ENCODE peak calls at places on chromosomes 7 and 10, in seven cellular contexts. One of them, this sample, is unnamed.

GRCh38 chr7:85025312-85025756 is 161.5 kb downstream of the SEMA3D start:
- DNase-seq in activated naive CD4-positive, alpha-beta T cell treated with anti-CD3 and anti-CD28 coated beads, Interleukin-2, amount 10 ng/mL, durations not matched to agents 7 days and 5 days: no peak
- DNase-seq in AG04450: no peak
- DNase-seq in CD4-positive, CD25-positive, alpha-beta regulatory T cell: no peak
- DNase-seq in HFFc6: no peak
- DNase-seq in psoas muscle: no peak
- DNase-seq in neural crest cell: no peak
- DNase-seq in this sample: no peak

GRCh38 chr7:87474533-87475358 is 734 bp downstream of the ABCB4 start:
- DNase-seq in CD4-positive, CD25-positive, alpha-beta regulatory T cell: no peak
- DNase-seq in psoas muscle: no peak
- DNase-seq in neural crest cell: peak
- DNase-seq in AG04450: no peak
- DNase-seq in HFFc6: peak
- DNase-seq in activated naive CD4-positive, alpha-beta T cell treated with anti-CD3 and anti-CD28 coated beads, Interleukin-2, amount 10 ng/mL, durations not matched to agents 7 days and 5 days: no peak
- DNase-seq in this sample: peak

GRCh38 chr7:90749774-90750173 is 153.7 kb downstream of the CDK14 start:
- DNase-seq in AG04450: no peak
- DNase-seq in HFFc6: peak
- DNase-seq in neural crest cell: no peak
- DNase-seq in activated naive CD4-positive, alpha-beta T cell treated with anti-CD3 and anti-CD28 coated beads, Interleukin-2, amount 10 ng/mL, durations not matched to agents 7 days and 5 days: no peak
- DNase-seq in psoas muscle: no peak
- DNase-seq in CD4-positive, CD25-positive, alpha-beta regulatory T cell: no peak
- DNase-seq in this sample: peak

GRCh38 chr7:73830872-73831655 is at the start of gene CLDN4:
- DNase-seq in CD4-positive, CD25-positive, alpha-beta regulatory T cell: no peak
- DNase-seq in AG04450: no peak
- DNase-seq in neural crest cell: no peak
- DNase-seq in HFFc6: no peak
- DNase-seq in activated naive CD4-positive, alpha-beta T cell treated with anti-CD3 and anti-CD28 coated beads, Interleukin-2, amount 10 ng/mL, durations not matched to agents 7 days and 5 days: no peak
- DNase-seq in psoas muscle: no peak
- DNase-seq in this sample: peak

GRCh38 chr10:18104223-18104872 is 35.9 kb upstream of the CACNB2 start:
- DNase-seq in psoas muscle: peak
- DNase-seq in CD4-positive, CD25-positive, alpha-beta regulatory T cell: peak
- DNase-seq in neural crest cell: peak
- DNase-seq in HFFc6: peak
- DNase-seq in AG04450: no peak
- DNase-seq in activated naive CD4-positive, alpha-beta T cell treated with anti-CD3 and anti-CD28 coated beads, Interleukin-2, amount 10 ng/mL, durations not matched to agents 7 days and 5 days: peak
- DNase-seq in this sample: peak

GRCh38 chr10:73932625-73933112 is 21.7 kb downstream of the PLAU start:
- DNase-seq in AG04450: no peak
- DNase-seq in HFFc6: no peak
- DNase-seq in psoas muscle: no peak
- DNase-seq in CD4-positive, CD25-positive, alpha-beta regulatory T cell: no peak
- DNase-seq in neural crest cell: no peak
- DNase-seq in activated naive CD4-positive, alpha-beta T cell treated with anti-CD3 and anti-CD28 coated beads, Interleukin-2, amount 10 ng/mL, durations not matched to agents 7 days and 5 days: no peak
- DNase-seq in this sample: no peak

GRCh38 chr10:130812381-130813148 is 499.0 kb downstream of the TCERG1L start:
- DNase-seq in AG04450: no peak
- DNase-seq in neural crest cell: no peak
- DNase-seq in HFFc6: no peak
- DNase-seq in CD4-positive, CD25-positive, alpha-beta regulatory T cell: no peak
- DNase-seq in activated naive CD4-positive, alpha-beta T cell treated with anti-CD3 and anti-CD28 coated beads, Interleukin-2, amount 10 ng/mL, durations not matched to agents 7 days and 5 days: no peak
- DNase-seq in psoas muscle: no peak
- DNase-seq in this sample: no peak

GRCh38 chr10:46197050-46197449 is 89.7 kb upstream of the ANTXRL start:
- DNase-seq in psoas muscle: no peak
- DNase-seq in CD4-positive, CD25-positive, alpha-beta regulatory T cell: no peak
- DNase-seq in activated naive CD4-positive, alpha-beta T cell treated with anti-CD3 and anti-CD28 coated beads, Interleukin-2, amount 10 ng/mL, durations not matched to agents 7 days and 5 days: no peak
- DNase-seq in HFFc6: no peak
- DNase-seq in AG04450: no peak
- DNase-seq in neural crest cell: no peak
- DNase-seq in this sample: no peak

GRCh38 chr10:64396105-64396504 is 874.9 kb downstream of the REEP3 start:
- DNase-seq in CD4-positive, CD25-positive, alpha-beta regulatory T cell: no peak
- DNase-seq in neural crest cell: no peak
- DNase-seq in psoas muscle: no peak
- DNase-seq in HFFc6: peak
- DNase-seq in activated naive CD4-positive, alpha-beta T cell treated with anti-CD3 and anti-CD28 coated beads, Interleukin-2, amount 10 ng/mL, durations not matched to agents 7 days and 5 days: no peak
- DNase-seq in AG04450: peak
- DNase-seq in this sample: no peak

GRCh38 chr7:158993591-158993990 is 137.2 kb downstream of the DYNC2I1 start:
- DNase-seq in neural crest cell: no peak
- DNase-seq in HFFc6: no peak
- DNase-seq in CD4-positive, CD25-positive, alpha-beta regulatory T cell: no peak
- DNase-seq in AG04450: no peak
- DNase-seq in activated naive CD4-positive, alpha-beta T cell treated with anti-CD3 and anti-CD28 coated beads, Interleukin-2, amount 10 ng/mL, durations not matched to agents 7 days and 5 days: no peak
- DNase-seq in psoas muscle: no peak
- DNase-seq in this sample: no peak

GRCh38 chr10:55098452-55098851 is 297.4 kb upstream of the PCDH15 start:
- DNase-seq in CD4-positive, CD25-positive, alpha-beta regulatory T cell: no peak
- DNase-seq in neural crest cell: no peak
- DNase-seq in psoas muscle: no peak
- DNase-seq in AG04450: no peak
- DNase-seq in activated naive CD4-positive, alpha-beta T cell treated with anti-CD3 and anti-CD28 coated beads, Interleukin-2, amount 10 ng/mL, durations not matched to agents 7 days and 5 days: no peak
- DNase-seq in HFFc6: no peak
- DNase-seq in this sample: no peak

GRCh38 chr7:140229591-140230516 is 53.1 kb upstream of the KDM7A start:
- DNase-seq in activated naive CD4-positive, alpha-beta T cell treated with anti-CD3 and anti-CD28 coated beads, Interleukin-2, amount 10 ng/mL, durations not matched to agents 7 days and 5 days: peak
- DNase-seq in AG04450: no peak
- DNase-seq in psoas muscle: no peak
- DNase-seq in neural crest cell: peak
- DNase-seq in CD4-positive, CD25-positive, alpha-beta regulatory T cell: peak
- DNase-seq in HFFc6: no peak
- DNase-seq in this sample: peak

GRCh38 chr10:70925377-70926214 is 37.2 kb upstream of the PCBD1 start:
- DNase-seq in HFFc6: no peak
- DNase-seq in psoas muscle: peak
- DNase-seq in AG04450: no peak
- DNase-seq in neural crest cell: peak
- DNase-seq in activated naive CD4-positive, alpha-beta T cell treated with anti-CD3 and anti-CD28 coated beads, Interleukin-2, amount 10 ng/mL, durations not matched to agents 7 days and 5 days: peak
- DNase-seq in CD4-positive, CD25-positive, alpha-beta regulatory T cell: peak
- DNase-seq in this sample: peak

GRCh38 chr7:151762501-151763245 is 114.2 kb downstream of the PRKAG2 start:
- DNase-seq in AG04450: no peak
- DNase-seq in HFFc6: no peak
- DNase-seq in CD4-positive, CD25-positive, alpha-beta regulatory T cell: no peak
- DNase-seq in psoas muscle: no peak
- DNase-seq in neural crest cell: no peak
- DNase-seq in activated naive CD4-positive, alpha-beta T cell treated with anti-CD3 and anti-CD28 coated beads, Interleukin-2, amount 10 ng/mL, durations not matched to agents 7 days and 5 days: no peak
- DNase-seq in this sample: no peak

GRCh38 chr7:132108553-132108952 is 467.7 kb downstream of the PLXNA4 start:
- DNase-seq in AG04450: no peak
- DNase-seq in neural crest cell: no peak
- DNase-seq in activated naive CD4-positive, alpha-beta T cell treated with anti-CD3 and anti-CD28 coated beads, Interleukin-2, amount 10 ng/mL, durations not matched to agents 7 days and 5 days: no peak
- DNase-seq in psoas muscle: no peak
- DNase-seq in CD4-positive, CD25-positive, alpha-beta regulatory T cell: no peak
- DNase-seq in HFFc6: no peak
- DNase-seq in this sample: peak

GRCh38 chr10:71659050-71659738 is 60.4 kb downstream of the C10orf105 start:
- DNase-seq in neural crest cell: no peak
- DNase-seq in HFFc6: no peak
- DNase-seq in activated naive CD4-positive, alpha-beta T cell treated with anti-CD3 and anti-CD28 coated beads, Interleukin-2, amount 10 ng/mL, durations not matched to agents 7 days and 5 days: no peak
- DNase-seq in CD4-positive, CD25-positive, alpha-beta regulatory T cell: no peak
- DNase-seq in AG04450: no peak
- DNase-seq in psoas muscle: no peak
- DNase-seq in this sample: no peak

GRCh38 chr10:1206601-1207000 is 150.4 kb downstream of the WDR37 start:
- DNase-seq in CD4-positive, CD25-positive, alpha-beta regulatory T cell: no peak
- DNase-seq in activated naive CD4-positive, alpha-beta T cell treated with anti-CD3 and anti-CD28 coated beads, Interleukin-2, amount 10 ng/mL, durations not matched to agents 7 days and 5 days: no peak
- DNase-seq in neural crest cell: no peak
- DNase-seq in HFFc6: no peak
- DNase-seq in psoas muscle: no peak
- DNase-seq in AG04450: no peak
- DNase-seq in this sample: no peak

GRCh38 chr10:120313715-120314114 is 143.3 kb upstream of the PLPP4 start:
- DNase-seq in psoas muscle: no peak
- DNase-seq in HFFc6: no peak
- DNase-seq in activated naive CD4-positive, alpha-beta T cell treated with anti-CD3 and anti-CD28 coated beads, Interleukin-2, amount 10 ng/mL, durations not matched to agents 7 days and 5 days: no peak
- DNase-seq in AG04450: no peak
- DNase-seq in CD4-positive, CD25-positive, alpha-beta regulatory T cell: no peak
- DNase-seq in neural crest cell: no peak
- DNase-seq in this sample: no peak

GRCh38 chr7:45080265-45080957 is 8.4 kb downstream of the NACAD start:
- DNase-seq in neural crest cell: no peak
- DNase-seq in psoas muscle: no peak
- DNase-seq in HFFc6: no peak
- DNase-seq in AG04450: no peak
- DNase-seq in CD4-positive, CD25-positive, alpha-beta regulatory T cell: no peak
- DNase-seq in activated naive CD4-positive, alpha-beta T cell treated with anti-CD3 and anti-CD28 coated beads, Interleukin-2, amount 10 ng/mL, durations not matched to agents 7 days and 5 days: peak
- DNase-seq in this sample: no peak

GRCh38 chr10:67386260-67386659 is 309.7 kb downstream of the CTNNA3 start:
- DNase-seq in AG04450: no peak
- DNase-seq in psoas muscle: no peak
- DNase-seq in CD4-positive, CD25-positive, alpha-beta regulatory T cell: no peak
- DNase-seq in neural crest cell: no peak
- DNase-seq in HFFc6: no peak
- DNase-seq in activated naive CD4-positive, alpha-beta T cell treated with anti-CD3 and anti-CD28 coated beads, Interleukin-2, amount 10 ng/mL, durations not matched to agents 7 days and 5 days: no peak
- DNase-seq in this sample: peak

GRCh38 chr7:12296051-12296570 is 85.0 kb downstream of the TMEM106B start:
- DNase-seq in neural crest cell: no peak
- DNase-seq in CD4-positive, CD25-positive, alpha-beta regulatory T cell: no peak
- DNase-seq in psoas muscle: no peak
- DNase-seq in HFFc6: no peak
- DNase-seq in activated naive CD4-positive, alpha-beta T cell treated with anti-CD3 and anti-CD28 coated beads, Interleukin-2, amount 10 ng/mL, durations not matched to agents 7 days and 5 days: no peak
- DNase-seq in AG04450: no peak
- DNase-seq in this sample: no peak

GRCh38 chr7:128914566-128915151 is 4.2 kb upstream of the KCP start:
- DNase-seq in activated naive CD4-positive, alpha-beta T cell treated with anti-CD3 and anti-CD28 coated beads, Interleukin-2, amount 10 ng/mL, durations not matched to agents 7 days and 5 days: peak
- DNase-seq in CD4-positive, CD25-positive, alpha-beta regulatory T cell: no peak
- DNase-seq in AG04450: no peak
- DNase-seq in psoas muscle: no peak
- DNase-seq in HFFc6: no peak
- DNase-seq in neural crest cell: no peak
- DNase-seq in this sample: no peak

GRCh38 chr7:141144921-141145629 is 71.2 kb downstream of the TMEM178B start:
- DNase-seq in activated naive CD4-positive, alpha-beta T cell treated with anti-CD3 and anti-CD28 coated beads, Interleukin-2, amount 10 ng/mL, durations not matched to agents 7 days and 5 days: no peak
- DNase-seq in HFFc6: peak
- DNase-seq in AG04450: no peak
- DNase-seq in neural crest cell: no peak
- DNase-seq in psoas muscle: no peak
- DNase-seq in CD4-positive, CD25-positive, alpha-beta regulatory T cell: no peak
- DNase-seq in this sample: no peak

GRCh38 chr7:50696810-50697582 is 85.7 kb downstream of the GRB10 start:
- DNase-seq in CD4-positive, CD25-positive, alpha-beta regulatory T cell: no peak
- DNase-seq in HFFc6: no peak
- DNase-seq in AG04450: no peak
- DNase-seq in neural crest cell: no peak
- DNase-seq in psoas muscle: no peak
- DNase-seq in activated naive CD4-positive, alpha-beta T cell treated with anti-CD3 and anti-CD28 coated beads, Interleukin-2, amount 10 ng/mL, durations not matched to agents 7 days and 5 days: peak
- DNase-seq in this sample: no peak

GRCh38 chr7:28754027-28754426 is 204.1 kb downstream of the TRIL start:
- DNase-seq in neural crest cell: peak
- DNase-seq in CD4-positive, CD25-positive, alpha-beta regulatory T cell: no peak
- DNase-seq in AG04450: no peak
- DNase-seq in psoas muscle: no peak
- DNase-seq in HFFc6: peak
- DNase-seq in activated naive CD4-positive, alpha-beta T cell treated with anti-CD3 and anti-CD28 coated beads, Interleukin-2, amount 10 ng/mL, durations not matched to agents 7 days and 5 days: no peak
- DNase-seq in this sample: peak

GRCh38 chr7:41733063-41733398 is 30.1 kb upstream of the INHBA start:
- DNase-seq in psoas muscle: no peak
- DNase-seq in AG04450: no peak
- DNase-seq in neural crest cell: no peak
- DNase-seq in CD4-positive, CD25-positive, alpha-beta regulatory T cell: no peak
- DNase-seq in HFFc6: peak
- DNase-seq in activated naive CD4-positive, alpha-beta T cell treated with anti-CD3 and anti-CD28 coated beads, Interleukin-2, amount 10 ng/mL, durations not matched to agents 7 days and 5 days: no peak
- DNase-seq in this sample: no peak

GRCh38 chr7:109868215-109868614 is 1222.7 kb upstream of the LRRN3 start:
- DNase-seq in CD4-positive, CD25-positive, alpha-beta regulatory T cell: no peak
- DNase-seq in psoas muscle: no peak
- DNase-seq in activated naive CD4-positive, alpha-beta T cell treated with anti-CD3 and anti-CD28 coated beads, Interleukin-2, amount 10 ng/mL, durations not matched to agents 7 days and 5 days: no peak
- DNase-seq in HFFc6: no peak
- DNase-seq in neural crest cell: no peak
- DNase-seq in AG04450: no peak
- DNase-seq in this sample: no peak

GRCh38 chr7:27095050-27095896 is 527 bp downstream of the HOXA1 start:
- DNase-seq in HFFc6: no peak
- DNase-seq in CD4-positive, CD25-positive, alpha-beta regulatory T cell: peak
- DNase-seq in AG04450: no peak
- DNase-seq in activated naive CD4-positive, alpha-beta T cell treated with anti-CD3 and anti-CD28 coated beads, Interleukin-2, amount 10 ng/mL, durations not matched to agents 7 days and 5 days: peak
- DNase-seq in neural crest cell: no peak
- DNase-seq in psoas muscle: no peak
- DNase-seq in this sample: no peak

GRCh38 chr7:135716677-135717238 is 11.2 kb downstream of the SLC13A4 start:
- DNase-seq in HFFc6: peak
- DNase-seq in activated naive CD4-positive, alpha-beta T cell treated with anti-CD3 and anti-CD28 coated beads, Interleukin-2, amount 10 ng/mL, durations not matched to agents 7 days and 5 days: no peak
- DNase-seq in neural crest cell: no peak
- DNase-seq in AG04450: peak
- DNase-seq in CD4-positive, CD25-positive, alpha-beta regulatory T cell: no peak
- DNase-seq in psoas muscle: no peak
- DNase-seq in this sample: no peak

GRCh38 chr7:74040101-74040790 is 12.3 kb downstream of the ELN start:
- DNase-seq in AG04450: no peak
- DNase-seq in activated naive CD4-positive, alpha-beta T cell treated with anti-CD3 and anti-CD28 coated beads, Interleukin-2, amount 10 ng/mL, durations not matched to agents 7 days and 5 days: no peak
- DNase-seq in neural crest cell: no peak
- DNase-seq in HFFc6: no peak
- DNase-seq in psoas muscle: peak
- DNase-seq in CD4-positive, CD25-positive, alpha-beta regulatory T cell: no peak
- DNase-seq in this sample: no peak

GRCh38 chr7:159012353-159013069 is 132.2 kb downstream of the VIPR2 start:
- DNase-seq in neural crest cell: no peak
- DNase-seq in AG04450: no peak
- DNase-seq in activated naive CD4-positive, alpha-beta T cell treated with anti-CD3 and anti-CD28 coated beads, Interleukin-2, amount 10 ng/mL, durations not matched to agents 7 days and 5 days: no peak
- DNase-seq in HFFc6: no peak
- DNase-seq in psoas muscle: peak
- DNase-seq in CD4-positive, CD25-positive, alpha-beta regulatory T cell: no peak
- DNase-seq in this sample: no peak

GRCh38 chr7:21412291-21412896 is 15.5 kb upstream of the SP4 start:
- DNase-seq in activated naive CD4-positive, alpha-beta T cell treated with anti-CD3 and anti-CD28 coated beads, Interleukin-2, amount 10 ng/mL, durations not matched to agents 7 days and 5 days: no peak
- DNase-seq in HFFc6: no peak
- DNase-seq in psoas muscle: no peak
- DNase-seq in AG04450: no peak
- DNase-seq in neural crest cell: no peak
- DNase-seq in CD4-positive, CD25-positive, alpha-beta regulatory T cell: no peak
- DNase-seq in this sample: no peak

GRCh38 chr10:11223081-11223480 is 205.4 kb downstream of the CELF2 start:
- DNase-seq in CD4-positive, CD25-positive, alpha-beta regulatory T cell: no peak
- DNase-seq in neural crest cell: no peak
- DNase-seq in activated naive CD4-positive, alpha-beta T cell treated with anti-CD3 and anti-CD28 coated beads, Interleukin-2, amount 10 ng/mL, durations not matched to agents 7 days and 5 days: no peak
- DNase-seq in HFFc6: no peak
- DNase-seq in AG04450: no peak
- DNase-seq in psoas muscle: no peak
- DNase-seq in this sample: no peak

GRCh38 chr10:128000660-128001059 is 93.8 kb downstream of the PTPRE start:
- DNase-seq in psoas muscle: no peak
- DNase-seq in activated naive CD4-positive, alpha-beta T cell treated with anti-CD3 and anti-CD28 coated beads, Interleukin-2, amount 10 ng/mL, durations not matched to agents 7 days and 5 days: no peak
- DNase-seq in CD4-positive, CD25-positive, alpha-beta regulatory T cell: no peak
- DNase-seq in AG04450: no peak
- DNase-seq in neural crest cell: no peak
- DNase-seq in HFFc6: no peak
- DNase-seq in this sample: no peak

GRCh38 chr7:1567082-1567771 is 2.6 kb downstream of the PSMG3 start:
- DNase-seq in CD4-positive, CD25-positive, alpha-beta regulatory T cell: no peak
- DNase-seq in activated naive CD4-positive, alpha-beta T cell treated with anti-CD3 and anti-CD28 coated beads, Interleukin-2, amount 10 ng/mL, durations not matched to agents 7 days and 5 days: no peak
- DNase-seq in AG04450: no peak
- DNase-seq in neural crest cell: no peak
- DNase-seq in psoas muscle: no peak
- DNase-seq in HFFc6: no peak
- DNase-seq in this sample: peak

GRCh38 chr7:141960687-141961422 is 12.7 kb downstream of the TAS2R38 start:
- DNase-seq in CD4-positive, CD25-positive, alpha-beta regulatory T cell: no peak
- DNase-seq in AG04450: no peak
- DNase-seq in neural crest cell: no peak
- DNase-seq in psoas muscle: no peak
- DNase-seq in HFFc6: no peak
- DNase-seq in activated naive CD4-positive, alpha-beta T cell treated with anti-CD3 and anti-CD28 coated beads, Interleukin-2, amount 10 ng/mL, durations not matched to agents 7 days and 5 days: no peak
- DNase-seq in this sample: no peak